ENCODE peak calls at places on chromosomes 13 and 19, in eight cellular contexts. One of them, this sample, is unnamed.
A peak's percentile ranks its signal among the peaks of the same experiment; 100 is the strongest.

GRCh38 chr13:79480954-79481684 is at the start of gene NDFIP2:
- DNase-seq in cardiac muscle cell: peak; percentile 92
- DNase-seq in kidney epithelial cell: peak; percentile 55
- DNase-seq in Peyer's patch: peak; percentile 92
- DNase-seq in progenitor cell of endocrine pancreas: peak; percentile 85
- DNase-seq in astrocyte of the spinal cord: peak; percentile 89
- DNase-seq in PC-3: peak; percentile 87
- DNase-seq in SK-N-SH: peak; percentile 87
- DNase-seq in this sample: peak; percentile 98

GRCh38 chr13:38670627-38671026 is 16.2 kb upstream of the FREM2 start:
- DNase-seq in cardiac muscle cell: peak; percentile 88
- DNase-seq in kidney epithelial cell: no peak
- DNase-seq in Peyer's patch: no peak
- DNase-seq in progenitor cell of endocrine pancreas: no peak
- DNase-seq in astrocyte of the spinal cord: peak; percentile 31
- DNase-seq in PC-3: no peak
- DNase-seq in SK-N-SH: no peak
- DNase-seq in this sample: peak; percentile 11

GRCh38 chr13:101434486-101434885 is 18.0 kb upstream of the ITGBL1 start:
- DNase-seq in cardiac muscle cell: peak; percentile 4
- DNase-seq in kidney epithelial cell: no peak
- DNase-seq in Peyer's patch: no peak
- DNase-seq in progenitor cell of endocrine pancreas: no peak
- DNase-seq in astrocyte of the spinal cord: peak; percentile 22
- DNase-seq in PC-3: no peak
- DNase-seq in SK-N-SH: no peak
- DNase-seq in this sample: no peak

GRCh38 chr19:18541258-18541991 is 1.9 kb downstream of the FKBP8 start:
- DNase-seq in cardiac muscle cell: no peak
- DNase-seq in kidney epithelial cell: no peak
- DNase-seq in Peyer's patch: no peak
- DNase-seq in progenitor cell of endocrine pancreas: no peak
- DNase-seq in astrocyte of the spinal cord: no peak
- DNase-seq in PC-3: no peak
- DNase-seq in SK-N-SH: no peak
- DNase-seq in this sample: no peak

GRCh38 chr19:14059093-14059480 is 2.8 kb downstream of the PALM3 start:
- DNase-seq in cardiac muscle cell: peak; percentile 8
- DNase-seq in kidney epithelial cell: no peak
- DNase-seq in Peyer's patch: peak; percentile 61
- DNase-seq in progenitor cell of endocrine pancreas: no peak
- DNase-seq in astrocyte of the spinal cord: no peak
- DNase-seq in PC-3: no peak
- DNase-seq in SK-N-SH: peak; percentile 66
- DNase-seq in this sample: no peak

GRCh38 chr19:15180451-15181390 is 20.1 kb downstream of the NOTCH3 start:
- DNase-seq in cardiac muscle cell: no peak
- DNase-seq in kidney epithelial cell: no peak
- DNase-seq in Peyer's patch: peak; percentile 72
- DNase-seq in progenitor cell of endocrine pancreas: no peak
- DNase-seq in astrocyte of the spinal cord: no peak
- DNase-seq in PC-3: no peak
- DNase-seq in SK-N-SH: no peak
- DNase-seq in this sample: peak; percentile 48

GRCh38 chr19:4343845-4344713 is 717 bp downstream of the MPND start:
- DNase-seq in cardiac muscle cell: no peak
- DNase-seq in kidney epithelial cell: no peak
- DNase-seq in Peyer's patch: no peak
- DNase-seq in progenitor cell of endocrine pancreas: no peak
- DNase-seq in astrocyte of the spinal cord: no peak
- DNase-seq in PC-3: no peak
- DNase-seq in SK-N-SH: no peak
- DNase-seq in this sample: no peak

GRCh38 chr13:102141625-102142472 is 260.0 kb downstream of the FGF14 start:
- DNase-seq in cardiac muscle cell: peak; percentile 36
- DNase-seq in kidney epithelial cell: no peak
- DNase-seq in Peyer's patch: no peak
- DNase-seq in progenitor cell of endocrine pancreas: no peak
- DNase-seq in astrocyte of the spinal cord: peak; percentile 46
- DNase-seq in PC-3: peak; percentile 39
- DNase-seq in SK-N-SH: no peak
- DNase-seq in this sample: peak; percentile 5

GRCh38 chr13:109764474-109765292 is 21.7 kb downstream of the IRS2 start:
- DNase-seq in cardiac muscle cell: no peak
- DNase-seq in kidney epithelial cell: no peak
- DNase-seq in Peyer's patch: no peak
- DNase-seq in progenitor cell of endocrine pancreas: no peak
- DNase-seq in astrocyte of the spinal cord: peak; percentile 38
- DNase-seq in PC-3: no peak
- DNase-seq in SK-N-SH: peak; percentile 64
- DNase-seq in this sample: no peak

GRCh38 chr13:27194895-27195764 is 23.5 kb upstream of the USP12 start:
- DNase-seq in cardiac muscle cell: peak; percentile 87
- DNase-seq in kidney epithelial cell: peak; percentile 90
- DNase-seq in Peyer's patch: no peak
- DNase-seq in progenitor cell of endocrine pancreas: no peak
- DNase-seq in astrocyte of the spinal cord: peak; percentile 93
- DNase-seq in PC-3: peak; percentile 95
- DNase-seq in SK-N-SH: no peak
- DNase-seq in this sample: peak; percentile 38

GRCh38 chr13:46031581-46032263 is 20.8 kb downstream of the ZC3H13 start:
- DNase-seq in cardiac muscle cell: no peak
- DNase-seq in kidney epithelial cell: no peak
- DNase-seq in Peyer's patch: no peak
- DNase-seq in progenitor cell of endocrine pancreas: no peak
- DNase-seq in astrocyte of the spinal cord: no peak
- DNase-seq in PC-3: no peak
- DNase-seq in SK-N-SH: no peak
- DNase-seq in this sample: no peak

GRCh38 chr19:45785781-45786532 is 3.7 kb upstream of the DMPK start:
- DNase-seq in cardiac muscle cell: no peak
- DNase-seq in kidney epithelial cell: no peak
- DNase-seq in Peyer's patch: no peak
- DNase-seq in progenitor cell of endocrine pancreas: no peak
- DNase-seq in astrocyte of the spinal cord: no peak
- DNase-seq in PC-3: no peak
- DNase-seq in SK-N-SH: no peak
- DNase-seq in this sample: no peak

GRCh38 chr13:85520445-85520844 is 278.8 kb downstream of the SLITRK6 start:
- DNase-seq in cardiac muscle cell: peak; percentile 46
- DNase-seq in kidney epithelial cell: no peak
- DNase-seq in Peyer's patch: no peak
- DNase-seq in progenitor cell of endocrine pancreas: no peak
- DNase-seq in astrocyte of the spinal cord: no peak
- DNase-seq in PC-3: peak; percentile 59
- DNase-seq in SK-N-SH: no peak
- DNase-seq in this sample: no peak

GRCh38 chr13:72180253-72180952 is 313.4 kb upstream of the DACH1 start:
- DNase-seq in cardiac muscle cell: no peak
- DNase-seq in kidney epithelial cell: peak; percentile 61
- DNase-seq in Peyer's patch: no peak
- DNase-seq in progenitor cell of endocrine pancreas: no peak
- DNase-seq in astrocyte of the spinal cord: peak; percentile 71
- DNase-seq in PC-3: peak; percentile 90
- DNase-seq in SK-N-SH: no peak
- DNase-seq in this sample: no peak

GRCh38 chr19:1690570-1691307 is 38.3 kb upstream of the TCF3 start:
- DNase-seq in cardiac muscle cell: peak; percentile 19
- DNase-seq in kidney epithelial cell: no peak
- DNase-seq in Peyer's patch: peak; percentile 70
- DNase-seq in progenitor cell of endocrine pancreas: no peak
- DNase-seq in astrocyte of the spinal cord: no peak
- DNase-seq in PC-3: peak; percentile 51
- DNase-seq in SK-N-SH: peak; percentile 90
- DNase-seq in this sample: peak; percentile 68

GRCh38 chr13:94921181-94921580 is 208.8 kb upstream of the SOX21 start:
- DNase-seq in cardiac muscle cell: no peak
- DNase-seq in kidney epithelial cell: no peak
- DNase-seq in Peyer's patch: no peak
- DNase-seq in progenitor cell of endocrine pancreas: no peak
- DNase-seq in astrocyte of the spinal cord: no peak
- DNase-seq in PC-3: no peak
- DNase-seq in SK-N-SH: no peak
- DNase-seq in this sample: no peak

GRCh38 chr13:19910336-19911072 is 47.1 kb upstream of the ZMYM5 start:
- DNase-seq in cardiac muscle cell: peak; percentile 5
- DNase-seq in kidney epithelial cell: peak; percentile 72
- DNase-seq in Peyer's patch: no peak
- DNase-seq in progenitor cell of endocrine pancreas: no peak
- DNase-seq in astrocyte of the spinal cord: peak; percentile 9
- DNase-seq in PC-3: peak; percentile 94
- DNase-seq in SK-N-SH: no peak
- DNase-seq in this sample: no peak

GRCh38 chr13:99486996-99487395 is 14.3 kb upstream of the TM9SF2 start:
- DNase-seq in cardiac muscle cell: no peak
- DNase-seq in kidney epithelial cell: no peak
- DNase-seq in Peyer's patch: no peak
- DNase-seq in progenitor cell of endocrine pancreas: no peak
- DNase-seq in astrocyte of the spinal cord: no peak
- DNase-seq in PC-3: no peak
- DNase-seq in SK-N-SH: no peak
- DNase-seq in this sample: no peak

GRCh38 chr19:4216832-4217231 is 12.5 kb upstream of the EBI3 start:
- DNase-seq in cardiac muscle cell: no peak
- DNase-seq in kidney epithelial cell: no peak
- DNase-seq in Peyer's patch: no peak
- DNase-seq in progenitor cell of endocrine pancreas: no peak
- DNase-seq in astrocyte of the spinal cord: no peak
- DNase-seq in PC-3: no peak
- DNase-seq in SK-N-SH: no peak
- DNase-seq in this sample: no peak

DNA sequence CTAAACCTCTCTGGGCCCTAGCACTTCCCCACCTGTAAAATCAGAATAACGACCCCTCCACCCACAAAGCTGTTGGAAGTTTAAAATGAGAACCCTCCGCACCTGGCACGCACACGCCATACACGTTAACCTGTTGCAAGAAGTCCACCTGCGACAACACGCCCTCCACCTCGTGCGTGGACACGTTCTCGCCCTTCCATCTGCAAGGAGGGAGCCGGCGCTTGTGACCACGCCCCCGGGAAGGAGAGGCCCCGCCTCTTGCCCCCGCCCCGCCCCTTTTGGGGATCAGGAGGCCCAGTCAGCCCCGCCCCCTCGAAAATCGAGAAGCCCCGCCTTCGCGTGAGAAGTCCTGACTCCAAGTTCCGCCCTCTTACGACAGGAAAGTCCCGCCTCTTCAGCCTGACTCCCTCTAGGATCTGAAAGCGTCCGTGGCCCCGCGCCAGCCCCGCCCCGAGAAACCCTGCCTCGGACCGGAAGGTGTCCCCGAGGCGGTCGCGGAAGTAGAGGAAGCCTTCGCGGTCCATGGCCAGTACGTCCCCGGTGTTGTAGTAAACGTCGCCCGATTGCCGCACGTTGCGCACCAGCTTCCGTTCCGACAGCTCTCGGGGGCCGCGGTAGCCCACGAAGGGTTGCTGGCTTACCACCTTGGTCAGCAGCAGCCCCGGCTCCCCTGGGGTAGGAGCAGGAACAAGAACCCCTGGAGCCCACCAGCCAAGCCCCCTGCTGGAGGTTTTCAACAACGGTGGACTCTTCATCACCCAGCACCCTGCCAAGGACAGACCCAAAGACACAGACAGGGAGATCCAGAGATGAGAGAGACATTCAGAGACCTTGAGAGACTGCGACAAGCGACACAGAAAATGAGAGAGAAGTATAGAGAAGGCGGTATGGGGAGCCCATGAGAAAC is 12.5 kb downstream of the SLC27A5 start:
- DNase-seq in cardiac muscle cell: peak; percentile 99
- DNase-seq in kidney epithelial cell: peak; percentile 95
- DNase-seq in Peyer's patch: peak; percentile 99
- DNase-seq in progenitor cell of endocrine pancreas: peak; percentile 99
- DNase-seq in astrocyte of the spinal cord: peak; percentile 99
- DNase-seq in PC-3: peak; percentile 100
- DNase-seq in SK-N-SH: peak; percentile 99
- DNase-seq in this sample: peak; percentile 100
- TF ChIP-seq CTCF in cardiac muscle cell: peak; percentile 46
- TF ChIP-seq CTCF in kidney epithelial cell: peak; percentile 51
- TF ChIP-seq CTCF in Peyer's patch: no peak
- TF ChIP-seq CTCF in progenitor cell of endocrine pancreas: peak; percentile 50
- TF ChIP-seq CTCF in astrocyte of the spinal cord: peak; percentile 41
- TF ChIP-seq CTCF in PC-3: peak; percentile 28
- TF ChIP-seq CTCF in SK-N-SH: peak; percentile 57
- TF ChIP-seq CTCF in this sample: peak; percentile 68

DNA sequence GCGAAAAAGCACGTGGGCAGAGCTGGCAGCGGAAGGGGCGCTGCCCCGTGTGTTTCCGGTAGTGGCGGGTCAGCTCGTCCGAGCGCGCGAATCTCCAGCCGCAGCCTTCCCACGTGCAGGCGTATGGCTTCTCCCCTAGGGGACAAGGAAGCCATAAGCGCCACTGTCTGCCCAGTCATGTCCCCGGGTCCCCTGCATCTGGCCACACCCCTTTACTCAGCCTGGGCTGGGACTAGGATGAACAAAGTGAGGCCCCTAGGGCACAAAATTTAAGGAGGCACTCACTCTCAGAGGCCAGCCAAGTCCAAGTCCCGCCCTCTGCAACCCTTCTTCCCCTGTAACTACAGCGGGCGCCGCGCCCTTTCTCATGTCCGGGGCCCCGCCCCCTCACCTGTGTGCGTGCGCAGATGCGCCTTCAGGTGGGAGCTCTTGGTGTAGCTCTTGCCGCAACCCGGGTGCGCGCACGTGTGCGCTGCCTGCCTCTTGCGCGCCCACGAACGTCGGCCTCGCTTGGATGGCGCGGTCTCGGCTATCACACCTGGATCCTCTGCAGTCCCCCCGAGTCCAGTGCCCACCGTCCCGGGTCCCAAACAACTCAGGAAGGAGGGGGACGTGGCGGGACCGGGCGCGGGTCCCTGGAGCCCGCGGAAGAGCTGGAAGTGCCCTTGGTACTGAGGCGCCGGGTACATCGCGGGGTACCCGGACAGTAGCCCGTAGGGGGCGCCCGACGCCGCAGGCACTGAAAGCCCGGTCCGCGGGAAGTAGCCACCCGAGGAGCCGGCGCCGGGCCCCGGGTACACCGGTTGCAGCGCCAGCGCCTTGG is 1.9 kb downstream of the KLF1 start:
- DNase-seq in cardiac muscle cell: peak; percentile 68
- DNase-seq in kidney epithelial cell: no peak
- DNase-seq in Peyer's patch: peak; percentile 96
- DNase-seq in progenitor cell of endocrine pancreas: peak; percentile 79
- DNase-seq in astrocyte of the spinal cord: peak; percentile 23
- DNase-seq in PC-3: peak; percentile 70
- DNase-seq in SK-N-SH: peak; percentile 86
- DNase-seq in this sample: peak; percentile 88
- TF ChIP-seq CTCF in cardiac muscle cell: peak; percentile 70
- TF ChIP-seq CTCF in kidney epithelial cell: peak; percentile 46
- TF ChIP-seq CTCF in Peyer's patch: peak; percentile 19
- TF ChIP-seq CTCF in progenitor cell of endocrine pancreas: peak; percentile 72
- TF ChIP-seq CTCF in astrocyte of the spinal cord: peak; percentile 58
- TF ChIP-seq CTCF in PC-3: peak; percentile 58
- TF ChIP-seq CTCF in SK-N-SH: peak; percentile 49
- TF ChIP-seq CTCF in this sample: no peak

GRCh38 chr13:51177188-51177587 is 45.0 kb upstream of the FAM124A start:
- DNase-seq in cardiac muscle cell: no peak
- DNase-seq in kidney epithelial cell: no peak
- DNase-seq in Peyer's patch: no peak
- DNase-seq in progenitor cell of endocrine pancreas: no peak
- DNase-seq in astrocyte of the spinal cord: no peak
- DNase-seq in PC-3: no peak
- DNase-seq in SK-N-SH: no peak
- DNase-seq in this sample: no peak
- TF ChIP-seq CTCF in cardiac muscle cell: no peak
- TF ChIP-seq CTCF in kidney epithelial cell: no peak
- TF ChIP-seq CTCF in Peyer's patch: no peak
- TF ChIP-seq CTCF in progenitor cell of endocrine pancreas: no peak
- TF ChIP-seq CTCF in astrocyte of the spinal cord: no peak
- TF ChIP-seq CTCF in PC-3: no peak
- TF ChIP-seq CTCF in SK-N-SH: no peak
- TF ChIP-seq CTCF in this sample: no peak

GRCh38 chr13:114298866-114299265 is 15.4 kb upstream of the CHAMP1 start:
- DNase-seq in cardiac muscle cell: no peak
- DNase-seq in kidney epithelial cell: no peak
- DNase-seq in Peyer's patch: no peak
- DNase-seq in progenitor cell of endocrine pancreas: no peak
- DNase-seq in astrocyte of the spinal cord: peak; percentile 20
- DNase-seq in PC-3: no peak
- DNase-seq in SK-N-SH: no peak
- DNase-seq in this sample: no peak
- TF ChIP-seq CTCF in cardiac muscle cell: no peak
- TF ChIP-seq CTCF in kidney epithelial cell: no peak
- TF ChIP-seq CTCF in Peyer's patch: no peak
- TF ChIP-seq CTCF in progenitor cell of endocrine pancreas: no peak
- TF ChIP-seq CTCF in astrocyte of the spinal cord: no peak
- TF ChIP-seq CTCF in PC-3: no peak
- TF ChIP-seq CTCF in SK-N-SH: no peak
- TF ChIP-seq CTCF in this sample: no peak

This sample was measured in Caco-2.